ENCODE peak calls at places on chromosomes 11 and 22, in four cellular contexts. Q is K562, B is SK-N-SH, I is HepG2. S is an unnamed sample.

GRCh38 chr11:66119348-66120133 is 49.5 kb downstream of the PACS1 start:
- DNase-seq in Q (no peak), B (peak; percentile 61), I (peak; percentile 95), S (no peak)

GRCh38 chr22:38467438-38467903 is 425 bp upstream of the KDELR3 start:
- DNase-seq in B (no peak), Q (peak; percentile 72), I (no peak), S (no peak)

GRCh38 chr11:86291466-86292262 is 10.4 kb upstream of the HIKESHI start:
- DNase-seq in I (peak; percentile 70), B (peak; percentile 46), Q (peak; percentile 57), S (peak; percentile 27)

GRCh38 chr11:68106165-68106940 is 14.8 kb downstream of the CHKA start:
- DNase-seq in Q (no peak), I (peak; percentile 61), B (no peak), S (no peak)

GRCh38 chr22:38104084-38104483 is 6.4 kb downstream of the BAIAP2L2 start:
- DNase-seq in B (no peak), Q (peak; percentile 49), I (no peak), S (no peak)

GRCh38 chr11:55949330-55949729 is 13.1 kb upstream of the OR5I1 start:
- DNase-seq in Q (no peak), I (no peak), B (no peak), S (no peak)

GRCh38 chr11:125091247-125091876 is 20.1 kb downstream of the TMEM218 start:
- DNase-seq in I (peak; percentile 47), Q (peak; percentile 72), B (peak; percentile 90), S (no peak)

GRCh38 chr11:128196235-128196634 is 391.1 kb downstream of the ETS1 start:
- DNase-seq in Q (no peak), B (peak; percentile 25), I (no peak), S (no peak)

GRCh38 chr22:48749555-48750227 is 1078.0 kb downstream of the BRD1 start:
- DNase-seq in I (no peak), B (no peak), Q (no peak), S (no peak)

GRCh38 chr22:49825944-49826602 is 1.6 kb downstream of the BRD1 start:
- DNase-seq in B (no peak), I (peak; percentile 38), Q (no peak), S (no peak)

GRCh38 chr11:38937709-38938108 is 2339.7 kb upstream of the RAG2 start:
- DNase-seq in B (no peak), I (no peak), Q (no peak), S (no peak)

GRCh38 chr11:72135891-72136676 is 559 bp downstream of the FOLR3 start:
- DNase-seq in Q (no peak), B (no peak), I (no peak), S (no peak)

GRCh38 chr11:18844753-18845367 is 53.3 kb upstream of the PTPN5 start:
- DNase-seq in Q (peak; percentile 43), I (peak; percentile 37), B (peak; percentile 40), S (no peak)

GRCh38 chr22:46251266-46251665 is 1.2 kb upstream of the CDPF1 start:
- DNase-seq in Q (no peak), B (no peak), I (no peak), S (no peak)

GRCh38 chr11:34405079-34405858 is 33.5 kb upstream of the CAT start:
- DNase-seq in B (no peak), I (no peak), Q (no peak), S (peak; percentile 16)

GRCh38 chr11:58863697-58864096 is 19.2 kb upstream of the GLYATL2 start:
- DNase-seq in B (no peak), I (no peak), Q (no peak), S (no peak)

GRCh38 chr11:108734956-108735559 is 70.2 kb downstream of the DDX10 start:
- DNase-seq in I (peak; percentile 21), B (peak; percentile 1), Q (peak; percentile 29), S (no peak)

GRCh38 chr11:3226846-3227567 is 5.2 kb downstream of the MRGPRE start:
- DNase-seq in I (no peak), B (peak; percentile 16), Q (no peak), S (no peak)

GRCh38 chr22:20937031-20937793 is 20.0 kb downstream of the CRKL start:
- DNase-seq in B (no peak), Q (no peak), I (no peak), S (no peak)

GRCh38 chr22:31339148-31339832 is 6.9 kb downstream of the PATZ1 start:
- DNase-seq in I (peak; percentile 89), B (no peak), Q (no peak), S (no peak)

GRCh38 chr11:3043315-3043871 is 13.8 kb downstream of the CARS1 start:
- DNase-seq in B (no peak), I (no peak), Q (no peak), S (no peak)

GRCh38 chr11:26741036-26741435 is 19.2 kb upstream of the SLC5A12 start:
- DNase-seq in I (no peak), Q (no peak), B (no peak), S (no peak)

GRCh38 chr22:39475337-39475736 is 18.5 kb downstream of the MGAT3 start:
- DNase-seq in I (no peak), Q (no peak), B (peak; percentile 36), S (no peak)

GRCh38 chr22:38088723-38089473 is 4.9 kb upstream of the SLC16A8 start:
- DNase-seq in B (peak; percentile 61), I (no peak), Q (peak; percentile 47), S (no peak)

GRCh38 chr11:19245351-19245750 is 4.6 kb upstream of the E2F8 start:
- DNase-seq in Q (no peak), B (no peak), I (no peak), S (no peak)

GRCh38 chr11:2294340-2295290 is 7.1 kb downstream of the C11orf21 start:
- DNase-seq in B (no peak), I (no peak), Q (no peak), S (no peak)

GRCh38 chr11:28674432-28675076 is 566.4 kb downstream of the METTL15 start:
- DNase-seq in B (peak; percentile 28), Q (no peak), I (no peak), S (no peak)

GRCh38 chr11:79219186-79220045 is 221.4 kb downstream of the TENM4 start:
- DNase-seq in Q (no peak), B (no peak), I (no peak), S (no peak)

GRCh38 chr11:65366340-65366773 is 11.8 kb downstream of the TIGD3 start:
- DNase-seq in I (peak; percentile 84), B (peak; percentile 89), Q (peak; percentile 71), S (no peak)

GRCh38 chr11:96430668-96431067 is 40.9 kb downstream of the JRKL start:
- DNase-seq in I (no peak), Q (no peak), B (no peak), S (no peak)

GRCh38 chr11:56967726-56968125 is 21.0 kb upstream of the OR5AK2 start:
- DNase-seq in Q (no peak), I (no peak), B (no peak), S (no peak)

GRCh38 chr11:14384338-14384737 is 25.4 kb upstream of the RRAS2 start:
- DNase-seq in B (no peak), Q (no peak), I (no peak), S (no peak)

GRCh38 chr11:94325681-94326080 is 21.3 kb downstream of the IZUMO1R start:
- DNase-seq in I (peak; percentile 39), B (peak; percentile 36), Q (peak; percentile 64), S (peak; percentile 9)

GRCh38 chr11:12441081-12441801 is 63.9 kb downstream of the PARVA start:
- DNase-seq in Q (no peak), B (no peak), I (no peak), S (no peak)
- TF ChIP-seq NFIC in Q (no peak), B (no peak), I (no peak), S (no peak)

DNA sequence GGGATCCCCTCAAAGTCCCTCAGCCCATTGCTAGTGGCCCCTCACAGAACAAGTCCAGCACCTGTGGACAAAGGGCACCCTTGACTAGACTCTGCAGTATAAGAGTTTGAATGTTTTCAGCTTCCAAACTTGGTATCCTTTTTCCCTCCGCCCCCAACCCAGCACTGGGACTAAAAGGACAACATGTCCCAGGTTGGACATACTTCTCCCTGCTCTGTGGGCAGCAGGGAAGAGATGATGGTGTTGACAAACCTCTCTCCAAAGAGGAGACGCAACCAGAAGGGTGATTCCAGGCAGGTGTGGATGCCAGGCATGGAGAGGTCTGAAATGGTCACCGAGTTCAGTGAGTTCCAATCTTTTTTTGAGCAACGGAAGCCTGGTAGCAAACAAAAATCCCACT is 4.5 kb upstream of the MYOD1 start:
- DNase-seq in B (no peak), I (no peak), Q (no peak), S (no peak)
- TF ChIP-seq NFIC in B (no peak), I (no peak), Q (no peak), S (no peak)

GRCh38 chr11:5941951-5942350 is at the start of gene OR56A3:
- DNase-seq in B (no peak), I (no peak), Q (no peak), S (no peak)
- TF ChIP-seq NFIC in B (no peak), I (no peak), Q (no peak), S (no peak)

DNA sequence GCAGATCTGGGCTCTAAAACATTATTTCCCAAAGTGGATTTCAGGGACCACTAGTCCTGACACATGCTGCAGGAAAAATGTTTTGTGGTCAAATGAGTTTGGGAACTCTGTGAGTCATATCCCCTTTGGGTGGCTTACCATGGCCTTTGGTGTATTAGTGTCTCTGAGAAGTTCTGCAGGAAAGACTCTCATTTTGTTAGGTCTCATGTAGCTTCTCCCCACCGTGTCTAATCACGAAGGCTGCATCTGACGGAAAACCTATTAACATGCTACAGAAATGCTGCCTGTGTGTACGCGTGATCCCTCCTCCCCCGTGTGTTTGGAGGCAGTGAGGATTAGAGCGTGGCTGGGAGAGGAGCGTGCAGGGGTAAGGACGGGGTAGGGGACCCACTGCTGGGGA is 191.7 kb downstream of the ST3GAL4 start:
- DNase-seq in B (no peak), I (no peak), Q (no peak), S (no peak)
- TF ChIP-seq NFIC in B (no peak), I (no peak), Q (no peak), S (no peak)

DNA sequence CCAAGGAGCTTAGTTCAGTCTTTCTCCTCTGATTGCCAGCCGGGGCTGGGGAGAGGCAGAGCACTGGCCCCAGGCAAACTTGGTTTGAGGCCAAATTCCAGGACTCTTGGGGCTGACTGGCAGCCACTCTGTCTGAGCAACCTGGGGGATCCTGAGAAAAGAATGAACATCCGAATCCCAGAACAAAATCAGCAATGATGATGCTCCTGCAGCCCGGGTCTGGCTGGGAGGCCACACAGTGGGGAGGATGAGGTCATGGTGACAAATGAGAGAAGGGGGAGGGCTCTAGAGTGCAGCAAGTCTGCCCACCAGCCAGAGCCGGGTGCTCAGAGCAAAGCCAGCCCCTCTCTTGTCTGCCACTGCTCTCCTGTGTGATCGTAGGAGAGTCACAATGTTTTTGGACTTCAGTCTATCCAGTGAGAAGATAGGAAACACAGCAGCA is 71.8 kb upstream of the PAX6 start:
- DNase-seq in B (no peak), I (no peak), Q (no peak), S (no peak)
- TF ChIP-seq NFIC in B (no peak), I (no peak), Q (no peak), S (no peak)

S was measured in GM12878.